ENCODE peak calls at places on chromosomes 7 and 10, in ten cellular contexts. One of them, this sample, is unnamed.

GRCh38 chr10:123146013-123146891 is 1.7 kb upstream of the HMX2 start:
- DNase-seq in GM20000: peak
- DNase-seq in stimulated activated CD4-positive, alpha-beta T cell treated with anti-CD3 and anti-CD28 coated beads, Interleukin-1b, Interleukin-23, amount 100 ng/mL, for 24 hours: no peak
- DNase-seq in LoVo: no peak
- DNase-seq in NCI-H1092 treated with DMSO at 0.1 percent for 48 hours: no peak
- DNase-seq in endothelial cell: no peak
- DNase-seq in NCI-H526 treated with DMSO at 0.1 percent for 48 hours: peak
- DNase-seq in occipital lobe: no peak
- DNase-seq in GM12865: no peak
- DNase-seq in G401: no peak
- DNase-seq in this sample: no peak

GRCh38 chr10:28676297-28676967 is 889 bp upstream of the BAMBI start:
- DNase-seq in GM20000: no peak
- DNase-seq in stimulated activated CD4-positive, alpha-beta T cell treated with anti-CD3 and anti-CD28 coated beads, Interleukin-1b, Interleukin-23, amount 100 ng/mL, for 24 hours: no peak
- DNase-seq in LoVo: no peak
- DNase-seq in NCI-H1092 treated with DMSO at 0.1 percent for 48 hours: peak
- DNase-seq in endothelial cell: peak
- DNase-seq in NCI-H526 treated with DMSO at 0.1 percent for 48 hours: no peak
- DNase-seq in occipital lobe: no peak
- DNase-seq in GM12865: peak
- DNase-seq in G401: peak
- DNase-seq in this sample: no peak

GRCh38 chr7:38678342-38679054 is 47.3 kb upstream of the AMPH start:
- DNase-seq in GM20000: no peak
- DNase-seq in stimulated activated CD4-positive, alpha-beta T cell treated with anti-CD3 and anti-CD28 coated beads, Interleukin-1b, Interleukin-23, amount 100 ng/mL, for 24 hours: no peak
- DNase-seq in LoVo: no peak
- DNase-seq in NCI-H1092 treated with DMSO at 0.1 percent for 48 hours: no peak
- DNase-seq in endothelial cell: no peak
- DNase-seq in NCI-H526 treated with DMSO at 0.1 percent for 48 hours: no peak
- DNase-seq in occipital lobe: no peak
- DNase-seq in GM12865: no peak
- DNase-seq in G401: no peak
- DNase-seq in this sample: no peak

GRCh38 chr10:132724436-132724835 is 61.5 kb downstream of the NKX6-2 start:
- DNase-seq in GM20000: no peak
- DNase-seq in stimulated activated CD4-positive, alpha-beta T cell treated with anti-CD3 and anti-CD28 coated beads, Interleukin-1b, Interleukin-23, amount 100 ng/mL, for 24 hours: no peak
- DNase-seq in LoVo: no peak
- DNase-seq in NCI-H1092 treated with DMSO at 0.1 percent for 48 hours: no peak
- DNase-seq in endothelial cell: no peak
- DNase-seq in NCI-H526 treated with DMSO at 0.1 percent for 48 hours: no peak
- DNase-seq in occipital lobe: no peak
- DNase-seq in GM12865: no peak
- DNase-seq in G401: no peak
- DNase-seq in this sample: no peak

GRCh38 chr7:89666436-89666835 is 487.8 kb upstream of the STEAP1 start:
- DNase-seq in GM20000: no peak
- DNase-seq in stimulated activated CD4-positive, alpha-beta T cell treated with anti-CD3 and anti-CD28 coated beads, Interleukin-1b, Interleukin-23, amount 100 ng/mL, for 24 hours: no peak
- DNase-seq in LoVo: no peak
- DNase-seq in NCI-H1092 treated with DMSO at 0.1 percent for 48 hours: no peak
- DNase-seq in endothelial cell: no peak
- DNase-seq in NCI-H526 treated with DMSO at 0.1 percent for 48 hours: no peak
- DNase-seq in occipital lobe: no peak
- DNase-seq in GM12865: no peak
- DNase-seq in G401: no peak
- DNase-seq in this sample: no peak

GRCh38 chr10:83555264-83555663 is 584.0 kb upstream of the GHITM start:
- DNase-seq in GM20000: no peak
- DNase-seq in stimulated activated CD4-positive, alpha-beta T cell treated with anti-CD3 and anti-CD28 coated beads, Interleukin-1b, Interleukin-23, amount 100 ng/mL, for 24 hours: no peak
- DNase-seq in LoVo: no peak
- DNase-seq in NCI-H1092 treated with DMSO at 0.1 percent for 48 hours: no peak
- DNase-seq in endothelial cell: no peak
- DNase-seq in NCI-H526 treated with DMSO at 0.1 percent for 48 hours: no peak
- DNase-seq in occipital lobe: no peak
- DNase-seq in GM12865: peak
- DNase-seq in G401: no peak
- DNase-seq in this sample: no peak

GRCh38 chr10:30591249-30591670 is 38.3 kb downstream of the LYZL2 start:
- DNase-seq in GM20000: peak
- DNase-seq in stimulated activated CD4-positive, alpha-beta T cell treated with anti-CD3 and anti-CD28 coated beads, Interleukin-1b, Interleukin-23, amount 100 ng/mL, for 24 hours: peak
- DNase-seq in LoVo: peak
- DNase-seq in NCI-H1092 treated with DMSO at 0.1 percent for 48 hours: peak
- DNase-seq in endothelial cell: peak
- DNase-seq in NCI-H526 treated with DMSO at 0.1 percent for 48 hours: peak
- DNase-seq in occipital lobe: no peak
- DNase-seq in GM12865: peak
- DNase-seq in G401: peak
- DNase-seq in this sample: peak

GRCh38 chr7:74489997-74490396 is 36.3 kb downstream of the GTF2IRD1 start:
- DNase-seq in GM20000: no peak
- DNase-seq in stimulated activated CD4-positive, alpha-beta T cell treated with anti-CD3 and anti-CD28 coated beads, Interleukin-1b, Interleukin-23, amount 100 ng/mL, for 24 hours: no peak
- DNase-seq in LoVo: no peak
- DNase-seq in NCI-H1092 treated with DMSO at 0.1 percent for 48 hours: no peak
- DNase-seq in endothelial cell: no peak
- DNase-seq in NCI-H526 treated with DMSO at 0.1 percent for 48 hours: no peak
- DNase-seq in occipital lobe: no peak
- DNase-seq in GM12865: no peak
- DNase-seq in G401: no peak
- DNase-seq in this sample: no peak

GRCh38 chr10:7085147-7085912 is 325.5 kb downstream of the SFMBT2 start:
- DNase-seq in GM20000: no peak
- DNase-seq in stimulated activated CD4-positive, alpha-beta T cell treated with anti-CD3 and anti-CD28 coated beads, Interleukin-1b, Interleukin-23, amount 100 ng/mL, for 24 hours: no peak
- DNase-seq in LoVo: no peak
- DNase-seq in NCI-H1092 treated with DMSO at 0.1 percent for 48 hours: peak
- DNase-seq in endothelial cell: no peak
- DNase-seq in NCI-H526 treated with DMSO at 0.1 percent for 48 hours: no peak
- DNase-seq in occipital lobe: no peak
- DNase-seq in GM12865: no peak
- DNase-seq in G401: no peak
- DNase-seq in this sample: no peak

GRCh38 chr10:73017955-73018480 is 63.4 kb upstream of the PLA2G12B start:
- DNase-seq in GM20000: no peak
- DNase-seq in stimulated activated CD4-positive, alpha-beta T cell treated with anti-CD3 and anti-CD28 coated beads, Interleukin-1b, Interleukin-23, amount 100 ng/mL, for 24 hours: no peak
- DNase-seq in LoVo: no peak
- DNase-seq in NCI-H1092 treated with DMSO at 0.1 percent for 48 hours: no peak
- DNase-seq in endothelial cell: no peak
- DNase-seq in NCI-H526 treated with DMSO at 0.1 percent for 48 hours: no peak
- DNase-seq in occipital lobe: no peak
- DNase-seq in GM12865: no peak
- DNase-seq in G401: no peak
- DNase-seq in this sample: no peak

GRCh38 chr10:69845574-69846251 is 44.0 kb downstream of the COL13A1 start:
- DNase-seq in GM20000: no peak
- DNase-seq in stimulated activated CD4-positive, alpha-beta T cell treated with anti-CD3 and anti-CD28 coated beads, Interleukin-1b, Interleukin-23, amount 100 ng/mL, for 24 hours: no peak
- DNase-seq in LoVo: peak
- DNase-seq in NCI-H1092 treated with DMSO at 0.1 percent for 48 hours: no peak
- DNase-seq in endothelial cell: no peak
- DNase-seq in NCI-H526 treated with DMSO at 0.1 percent for 48 hours: no peak
- DNase-seq in occipital lobe: no peak
- DNase-seq in GM12865: no peak
- DNase-seq in G401: peak
- DNase-seq in this sample: no peak

GRCh38 chr10:51005551-51005950 is 68.7 kb upstream of the PRKG1 start:
- DNase-seq in GM20000: no peak
- DNase-seq in stimulated activated CD4-positive, alpha-beta T cell treated with anti-CD3 and anti-CD28 coated beads, Interleukin-1b, Interleukin-23, amount 100 ng/mL, for 24 hours: no peak
- DNase-seq in LoVo: no peak
- DNase-seq in NCI-H1092 treated with DMSO at 0.1 percent for 48 hours: no peak
- DNase-seq in endothelial cell: no peak
- DNase-seq in NCI-H526 treated with DMSO at 0.1 percent for 48 hours: no peak
- DNase-seq in occipital lobe: no peak
- DNase-seq in GM12865: no peak
- DNase-seq in G401: no peak
- DNase-seq in this sample: no peak

GRCh38 chr10:86364551-86365345 is 1.8 kb downstream of the GRID1 start:
- DNase-seq in GM20000: peak
- DNase-seq in stimulated activated CD4-positive, alpha-beta T cell treated with anti-CD3 and anti-CD28 coated beads, Interleukin-1b, Interleukin-23, amount 100 ng/mL, for 24 hours: no peak
- DNase-seq in LoVo: no peak
- DNase-seq in NCI-H1092 treated with DMSO at 0.1 percent for 48 hours: no peak
- DNase-seq in endothelial cell: peak
- DNase-seq in NCI-H526 treated with DMSO at 0.1 percent for 48 hours: no peak
- DNase-seq in occipital lobe: no peak
- DNase-seq in GM12865: no peak
- DNase-seq in G401: no peak
- DNase-seq in this sample: no peak

GRCh38 chr7:53087274-53087673 is 51.8 kb downstream of the POM121L12 start:
- DNase-seq in GM20000: no peak
- DNase-seq in stimulated activated CD4-positive, alpha-beta T cell treated with anti-CD3 and anti-CD28 coated beads, Interleukin-1b, Interleukin-23, amount 100 ng/mL, for 24 hours: no peak
- DNase-seq in LoVo: no peak
- DNase-seq in NCI-H1092 treated with DMSO at 0.1 percent for 48 hours: no peak
- DNase-seq in endothelial cell: no peak
- DNase-seq in NCI-H526 treated with DMSO at 0.1 percent for 48 hours: no peak
- DNase-seq in occipital lobe: no peak
- DNase-seq in GM12865: no peak
- DNase-seq in G401: no peak
- DNase-seq in this sample: no peak

GRCh38 chr10:60944159-60944909 is at the start of gene RHOBTB1:
- DNase-seq in GM20000: peak
- DNase-seq in stimulated activated CD4-positive, alpha-beta T cell treated with anti-CD3 and anti-CD28 coated beads, Interleukin-1b, Interleukin-23, amount 100 ng/mL, for 24 hours: no peak
- DNase-seq in LoVo: peak
- DNase-seq in NCI-H1092 treated with DMSO at 0.1 percent for 48 hours: peak
- DNase-seq in endothelial cell: peak
- DNase-seq in NCI-H526 treated with DMSO at 0.1 percent for 48 hours: peak
- DNase-seq in occipital lobe: peak
- DNase-seq in GM12865: peak
- DNase-seq in G401: peak
- DNase-seq in this sample: peak

GRCh38 chr7:19663816-19664531 is 44.9 kb downstream of the POLR1F start:
- DNase-seq in GM20000: peak
- DNase-seq in stimulated activated CD4-positive, alpha-beta T cell treated with anti-CD3 and anti-CD28 coated beads, Interleukin-1b, Interleukin-23, amount 100 ng/mL, for 24 hours: no peak
- DNase-seq in LoVo: no peak
- DNase-seq in NCI-H1092 treated with DMSO at 0.1 percent for 48 hours: peak
- DNase-seq in endothelial cell: no peak
- DNase-seq in NCI-H526 treated with DMSO at 0.1 percent for 48 hours: no peak
- DNase-seq in occipital lobe: no peak
- DNase-seq in GM12865: peak
- DNase-seq in G401: no peak
- DNase-seq in this sample: no peak

GRCh38 chr7:147432068-147432467 is 1158.5 kb upstream of the C7orf33 start:
- DNase-seq in GM20000: no peak
- DNase-seq in stimulated activated CD4-positive, alpha-beta T cell treated with anti-CD3 and anti-CD28 coated beads, Interleukin-1b, Interleukin-23, amount 100 ng/mL, for 24 hours: no peak
- DNase-seq in LoVo: no peak
- DNase-seq in NCI-H1092 treated with DMSO at 0.1 percent for 48 hours: peak
- DNase-seq in endothelial cell: peak
- DNase-seq in NCI-H526 treated with DMSO at 0.1 percent for 48 hours: no peak
- DNase-seq in occipital lobe: no peak
- DNase-seq in GM12865: no peak
- DNase-seq in G401: no peak
- DNase-seq in this sample: no peak

GRCh38 chr10:14945097-14945496 is 8.8 kb downstream of the DCLRE1C start:
- DNase-seq in GM20000: no peak
- DNase-seq in stimulated activated CD4-positive, alpha-beta T cell treated with anti-CD3 and anti-CD28 coated beads, Interleukin-1b, Interleukin-23, amount 100 ng/mL, for 24 hours: no peak
- DNase-seq in LoVo: no peak
- DNase-seq in NCI-H1092 treated with DMSO at 0.1 percent for 48 hours: no peak
- DNase-seq in endothelial cell: no peak
- DNase-seq in NCI-H526 treated with DMSO at 0.1 percent for 48 hours: no peak
- DNase-seq in occipital lobe: no peak
- DNase-seq in GM12865: no peak
- DNase-seq in G401: no peak
- DNase-seq in this sample: no peak

GRCh38 chr7:99386584-99387238 is 12.2 kb downstream of the ARPC1B start:
- DNase-seq in GM20000: no peak
- DNase-seq in stimulated activated CD4-positive, alpha-beta T cell treated with anti-CD3 and anti-CD28 coated beads, Interleukin-1b, Interleukin-23, amount 100 ng/mL, for 24 hours: no peak
- DNase-seq in LoVo: no peak
- DNase-seq in NCI-H1092 treated with DMSO at 0.1 percent for 48 hours: no peak
- DNase-seq in endothelial cell: no peak
- DNase-seq in NCI-H526 treated with DMSO at 0.1 percent for 48 hours: no peak
- DNase-seq in occipital lobe: no peak
- DNase-seq in GM12865: peak
- DNase-seq in G401: no peak
- DNase-seq in this sample: peak

GRCh38 chr7:51369746-51370145 is 53.1 kb upstream of the COBL start:
- DNase-seq in GM20000: no peak
- DNase-seq in stimulated activated CD4-positive, alpha-beta T cell treated with anti-CD3 and anti-CD28 coated beads, Interleukin-1b, Interleukin-23, amount 100 ng/mL, for 24 hours: no peak
- DNase-seq in LoVo: peak
- DNase-seq in NCI-H1092 treated with DMSO at 0.1 percent for 48 hours: peak
- DNase-seq in endothelial cell: peak
- DNase-seq in NCI-H526 treated with DMSO at 0.1 percent for 48 hours: no peak
- DNase-seq in occipital lobe: no peak
- DNase-seq in GM12865: peak
- DNase-seq in G401: peak
- DNase-seq in this sample: peak

GRCh38 chr10:548212-548897 is 141.1 kb downstream of the DIP2C start:
- DNase-seq in GM20000: no peak
- DNase-seq in stimulated activated CD4-positive, alpha-beta T cell treated with anti-CD3 and anti-CD28 coated beads, Interleukin-1b, Interleukin-23, amount 100 ng/mL, for 24 hours: no peak
- DNase-seq in LoVo: no peak
- DNase-seq in NCI-H1092 treated with DMSO at 0.1 percent for 48 hours: no peak
- DNase-seq in endothelial cell: no peak
- DNase-seq in NCI-H526 treated with DMSO at 0.1 percent for 48 hours: no peak
- DNase-seq in occipital lobe: no peak
- DNase-seq in GM12865: no peak
- DNase-seq in G401: no peak
- DNase-seq in this sample: no peak

GRCh38 chr7:20482071-20482470 is 133.4 kb upstream of the ABCB5 start:
- DNase-seq in GM20000: no peak
- DNase-seq in stimulated activated CD4-positive, alpha-beta T cell treated with anti-CD3 and anti-CD28 coated beads, Interleukin-1b, Interleukin-23, amount 100 ng/mL, for 24 hours: no peak
- DNase-seq in LoVo: no peak
- DNase-seq in NCI-H1092 treated with DMSO at 0.1 percent for 48 hours: no peak
- DNase-seq in endothelial cell: no peak
- DNase-seq in NCI-H526 treated with DMSO at 0.1 percent for 48 hours: no peak
- DNase-seq in occipital lobe: no peak
- DNase-seq in GM12865: no peak
- DNase-seq in G401: no peak
- DNase-seq in this sample: no peak

GRCh38 chr10:86348321-86349210 is 18.0 kb downstream of the GRID1 start:
- DNase-seq in GM20000: no peak
- DNase-seq in stimulated activated CD4-positive, alpha-beta T cell treated with anti-CD3 and anti-CD28 coated beads, Interleukin-1b, Interleukin-23, amount 100 ng/mL, for 24 hours: no peak
- DNase-seq in LoVo: no peak
- DNase-seq in NCI-H1092 treated with DMSO at 0.1 percent for 48 hours: no peak
- DNase-seq in endothelial cell: no peak
- DNase-seq in NCI-H526 treated with DMSO at 0.1 percent for 48 hours: no peak
- DNase-seq in occipital lobe: no peak
- DNase-seq in GM12865: no peak
- DNase-seq in G401: peak
- DNase-seq in this sample: no peak

GRCh38 chr7:26688936-26689506 is 175.4 kb downstream of the SKAP2 start:
- DNase-seq in GM20000: peak
- DNase-seq in stimulated activated CD4-positive, alpha-beta T cell treated with anti-CD3 and anti-CD28 coated beads, Interleukin-1b, Interleukin-23, amount 100 ng/mL, for 24 hours: no peak
- DNase-seq in LoVo: no peak
- DNase-seq in NCI-H1092 treated with DMSO at 0.1 percent for 48 hours: no peak
- DNase-seq in endothelial cell: peak
- DNase-seq in NCI-H526 treated with DMSO at 0.1 percent for 48 hours: no peak
- DNase-seq in occipital lobe: no peak
- DNase-seq in GM12865: peak
- DNase-seq in G401: no peak
- DNase-seq in this sample: no peak

GRCh38 chr7:48035967-48036478 is 680 bp downstream of the C7orf57 start:
- DNase-seq in GM20000: no peak
- DNase-seq in stimulated activated CD4-positive, alpha-beta T cell treated with anti-CD3 and anti-CD28 coated beads, Interleukin-1b, Interleukin-23, amount 100 ng/mL, for 24 hours: no peak
- DNase-seq in LoVo: no peak
- DNase-seq in NCI-H1092 treated with DMSO at 0.1 percent for 48 hours: peak
- DNase-seq in endothelial cell: peak
- DNase-seq in NCI-H526 treated with DMSO at 0.1 percent for 48 hours: no peak
- DNase-seq in occipital lobe: no peak
- DNase-seq in GM12865: no peak
- DNase-seq in G401: peak
- DNase-seq in this sample: peak

GRCh38 chr7:55569269-55569663 is 3.0 kb downstream of the VOPP1 start:
- DNase-seq in GM20000: no peak
- DNase-seq in stimulated activated CD4-positive, alpha-beta T cell treated with anti-CD3 and anti-CD28 coated beads, Interleukin-1b, Interleukin-23, amount 100 ng/mL, for 24 hours: no peak
- DNase-seq in LoVo: no peak
- DNase-seq in NCI-H1092 treated with DMSO at 0.1 percent for 48 hours: no peak
- DNase-seq in endothelial cell: no peak
- DNase-seq in NCI-H526 treated with DMSO at 0.1 percent for 48 hours: peak
- DNase-seq in occipital lobe: no peak
- DNase-seq in GM12865: peak
- DNase-seq in G401: no peak
- DNase-seq in this sample: no peak

GRCh38 chr10:97684866-97685394 is 2.1 kb downstream of the AVPI1 start:
- DNase-seq in GM20000: no peak
- DNase-seq in stimulated activated CD4-positive, alpha-beta T cell treated with anti-CD3 and anti-CD28 coated beads, Interleukin-1b, Interleukin-23, amount 100 ng/mL, for 24 hours: no peak
- DNase-seq in LoVo: no peak
- DNase-seq in NCI-H1092 treated with DMSO at 0.1 percent for 48 hours: no peak
- DNase-seq in endothelial cell: no peak
- DNase-seq in NCI-H526 treated with DMSO at 0.1 percent for 48 hours: no peak
- DNase-seq in occipital lobe: no peak
- DNase-seq in GM12865: no peak
- DNase-seq in G401: peak
- DNase-seq in this sample: peak

GRCh38 chr7:2237109-2237602 is 4.4 kb upstream of the MAD1L1 start:
- DNase-seq in GM20000: peak
- DNase-seq in stimulated activated CD4-positive, alpha-beta T cell treated with anti-CD3 and anti-CD28 coated beads, Interleukin-1b, Interleukin-23, amount 100 ng/mL, for 24 hours: no peak
- DNase-seq in LoVo: no peak
- DNase-seq in NCI-H1092 treated with DMSO at 0.1 percent for 48 hours: no peak
- DNase-seq in endothelial cell: no peak
- DNase-seq in NCI-H526 treated with DMSO at 0.1 percent for 48 hours: no peak
- DNase-seq in occipital lobe: peak
- DNase-seq in GM12865: peak
- DNase-seq in G401: no peak
- DNase-seq in this sample: no peak